ENCODE peak calls at places on chromosomes 13 and 19, in nine cellular contexts. H is AG10803, P is A549, U is astrocyte of the cerebellum, A is left ventricle myocardium inferior, O is progenitor cell of endocrine pancreas, K is GM06990, X is breast epithelium, J is mesothelial cell of epicardium. N is an unnamed sample.

GRCh38 chr19:5677156-5677555 is 3.2 kb downstream of the MICOS13 start:
- DNase-seq in H (no peak), P (no peak), U (no peak), A (no peak), O (no peak), K (no peak), X (no peak), J (no peak), N (no peak)

GRCh38 chr19:4538601-4538954 is 1.3 kb downstream of the LRG1 start:
- DNase-seq in H (no peak), P (no peak), U (no peak), A (no peak), O (no peak), K (no peak), X (no peak), J (no peak), N (no peak)

GRCh38 chr19:14369399-14370168 is 11.7 kb upstream of the ADGRE5 start:
- DNase-seq in H (peak), P (no peak), U (peak), A (no peak), O (no peak), K (peak), X (peak), J (no peak), N (peak)

GRCh38 chr19:5805465-5806132 is 732 bp downstream of the NRTN start:
- DNase-seq in H (peak), P (peak), U (no peak), A (peak), O (peak), K (no peak), X (peak), J (peak), N (peak)

GRCh38 chr13:50589139-50589538 is 254.4 kb downstream of the DLEU7 start:
- DNase-seq in H (peak), P (no peak), U (peak), A (no peak), O (no peak), K (no peak), X (no peak), J (no peak), N (no peak)

GRCh38 chr13:25249001-25249543 is 38.2 kb downstream of the MTMR6 start:
- DNase-seq in H (peak), P (peak), U (peak), A (no peak), O (no peak), K (no peak), X (no peak), J (no peak), N (peak)

GRCh38 chr13:40801255-40802217 is 12.1 kb downstream of the SLC25A15 start:
- DNase-seq in H (no peak), P (no peak), U (no peak), A (no peak), O (no peak), K (no peak), X (no peak), J (no peak), N (no peak)

GRCh38 chr13:76972430-76972829 is 19.5 kb upstream of the CLN5 start:
- DNase-seq in H (no peak), P (no peak), U (peak), A (no peak), O (no peak), K (no peak), X (no peak), J (no peak), N (no peak)

GRCh38 chr19:34838753-34839431 is 65.9 kb upstream of the ZNF599 start:
- DNase-seq in H (peak), P (peak), U (no peak), A (no peak), O (peak), K (no peak), X (no peak), J (no peak), N (no peak)

GRCh38 chr13:35857769-35858168 is 273.4 kb downstream of the DCLK1 start:
- DNase-seq in H (peak), P (no peak), U (no peak), A (no peak), O (no peak), K (no peak), X (no peak), J (no peak), N (no peak)

GRCh38 chr19:54096642-54097106 is 3.9 kb downstream of the OSCAR start:
- DNase-seq in H (peak), P (peak), U (no peak), A (no peak), O (no peak), K (no peak), X (no peak), J (no peak), N (peak)

GRCh38 chr19:30671622-30672051 is 299.5 kb downstream of the ZNF536 start:
- DNase-seq in H (peak), P (no peak), U (no peak), A (peak), O (no peak), K (no peak), X (no peak), J (no peak), N (no peak)

GRCh38 chr19:38691938-38692457 is 44.5 kb downstream of the ACTN4 start:
- DNase-seq in H (peak), P (peak), U (peak), A (no peak), O (no peak), K (no peak), X (peak), J (no peak), N (no peak)

GRCh38 chr19:8835446-8835845 is 3.3 kb downstream of the MBD3L1 start:
- DNase-seq in H (no peak), P (no peak), U (no peak), A (no peak), O (no peak), K (no peak), X (no peak), J (no peak), N (no peak)

GRCh38 chr19:8832132-8833021 is at the start of the genes MBD3L1 and ZNF558:
- DNase-seq in H (peak), P (peak), U (peak), A (peak), O (peak), K (peak), X (peak), J (peak), N (peak)

GRCh38 chr19:8831373-8831772 is 731 bp downstream of the ZNF558 start:
- DNase-seq in H (no peak), P (no peak), U (no peak), A (no peak), O (no peak), K (no peak), X (no peak), J (no peak), N (no peak)

GRCh38 chr19:8831832-8832131 is 322 bp downstream of the ZNF558 start:
- DNase-seq in H (no peak), P (no peak), U (no peak), A (no peak), O (no peak), K (no peak), X (no peak), J (peak), N (no peak)

GRCh38 chr19:8835877-8836276 is 3.7 kb downstream of the MBD3L1 start:
- DNase-seq in H (no peak), P (no peak), U (no peak), A (no peak), O (no peak), K (no peak), X (no peak), J (no peak), N (no peak)
- TF ChIP-seq CTCF in H (no peak), P (no peak), U (no peak), A (no peak), O (no peak), K (no peak), X (no peak), J (no peak), N (no peak)

DNA sequence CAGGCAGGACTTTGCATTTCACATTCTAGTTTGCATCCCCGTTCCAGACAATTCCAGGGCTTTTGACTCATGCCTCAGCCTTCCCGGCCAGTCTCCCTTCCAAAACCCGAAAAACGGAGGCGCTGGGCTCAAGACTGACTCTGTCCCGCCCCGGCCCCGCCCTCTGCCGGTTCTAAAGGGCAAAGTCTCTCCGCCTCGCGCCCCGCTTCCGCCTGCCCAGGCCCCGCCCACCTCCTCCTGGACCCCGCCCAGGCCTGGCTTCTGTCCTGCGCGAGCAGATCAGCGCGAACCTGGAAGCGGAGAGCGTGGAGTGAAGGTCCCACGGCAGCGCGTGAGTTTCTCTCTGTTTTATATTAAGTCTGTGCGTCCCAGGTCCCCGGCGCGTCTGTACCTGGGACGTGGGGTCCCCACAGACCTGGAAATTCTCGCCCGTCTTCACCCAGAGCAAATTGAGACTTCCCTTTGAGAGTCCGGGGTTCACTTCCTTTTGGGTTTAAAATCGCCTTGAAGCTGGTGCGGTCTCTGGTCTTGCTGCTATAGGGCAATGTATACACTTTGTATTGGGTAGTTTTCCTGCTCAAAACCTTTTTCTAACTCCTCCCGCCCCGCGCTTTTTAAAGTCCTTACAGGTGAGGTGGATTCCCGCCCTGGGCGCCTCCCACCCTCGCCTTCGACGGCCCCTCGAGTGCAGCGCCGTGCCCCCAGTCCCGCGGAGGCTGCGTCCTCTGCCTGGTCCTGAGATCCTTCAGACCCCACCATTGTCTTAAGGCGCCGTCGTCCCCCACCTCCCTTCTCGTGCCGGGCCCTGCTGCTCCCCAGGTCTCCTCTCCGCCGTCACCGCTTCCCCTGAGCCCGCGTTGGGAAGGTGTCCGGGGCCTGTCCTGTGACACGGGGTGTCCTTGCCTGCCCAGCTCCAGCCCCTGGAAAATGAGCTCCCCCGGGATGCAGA is 31.2 kb downstream of the ZNF701 start:
- DNase-seq in H (peak), P (no peak), U (peak), A (peak), O (peak), K (peak), X (peak), J (peak), N (peak)
- TF ChIP-seq CTCF in H (peak), P (no peak), U (peak), A (peak), O (peak), K (peak), X (peak), J (peak), N (peak)

GRCh38 chr19:41998246-41999020 is 4.4 kb upstream of the ATP1A3 start:
- DNase-seq in H (peak), P (peak), U (no peak), A (peak), O (peak), K (peak), X (no peak), J (no peak), N (peak)
- TF ChIP-seq CTCF in H (peak), P (peak), U (peak), A (peak), O (peak), K (peak), X (no peak), J (peak), N (peak)

GRCh38 chr19:33714149-33714548 is 82.5 kb upstream of the KCTD15 start:
- DNase-seq in H (no peak), P (no peak), U (no peak), A (no peak), O (no peak), K (no peak), X (no peak), J (no peak), N (no peak)

GRCh38 chr19:33712268-33712667 is 84.4 kb upstream of the KCTD15 start:
- DNase-seq in H (no peak), P (no peak), U (no peak), A (no peak), O (no peak), K (no peak), X (no peak), J (no peak), N (no peak)

GRCh38 chr19:33717878-33718277 is 78.8 kb upstream of the KCTD15 start:
- DNase-seq in H (no peak), P (no peak), U (no peak), A (no peak), O (no peak), K (no peak), X (no peak), J (no peak), N (no peak)

GRCh38 chr19:33713194-33713593 is 83.5 kb upstream of the KCTD15 start:
- DNase-seq in H (no peak), P (no peak), U (no peak), A (no peak), O (no peak), K (no peak), X (no peak), J (no peak), N (no peak)

DNA sequence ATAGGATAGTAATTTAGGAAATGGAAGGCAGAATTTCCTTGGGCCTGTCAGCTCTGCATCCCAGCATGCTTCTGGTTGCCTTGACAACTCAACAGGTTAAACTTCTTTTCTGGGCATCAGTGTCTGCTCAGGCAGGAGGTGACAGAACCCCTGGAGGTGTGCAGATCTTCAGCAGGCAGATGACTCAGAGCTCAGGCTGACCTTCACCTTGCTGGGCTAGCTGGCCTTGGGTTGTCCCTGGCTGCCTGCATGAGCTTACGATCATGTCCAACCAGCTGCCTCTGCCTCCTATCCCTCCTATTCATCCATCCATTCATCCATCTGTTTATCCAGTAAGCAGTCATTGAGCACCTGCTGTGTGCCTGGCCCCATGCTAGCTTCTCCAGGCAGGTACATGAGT is 81.2 kb upstream of the KCTD15 start:
- DNase-seq in H (no peak), P (no peak), U (no peak), A (no peak), O (no peak), K (no peak), X (no peak), J (no peak), N (no peak)
- TF ChIP-seq CTCF in H (no peak), P (no peak), U (no peak), A (no peak), O (no peak), K (no peak), X (no peak), J (no peak), N (no peak)

DNA sequence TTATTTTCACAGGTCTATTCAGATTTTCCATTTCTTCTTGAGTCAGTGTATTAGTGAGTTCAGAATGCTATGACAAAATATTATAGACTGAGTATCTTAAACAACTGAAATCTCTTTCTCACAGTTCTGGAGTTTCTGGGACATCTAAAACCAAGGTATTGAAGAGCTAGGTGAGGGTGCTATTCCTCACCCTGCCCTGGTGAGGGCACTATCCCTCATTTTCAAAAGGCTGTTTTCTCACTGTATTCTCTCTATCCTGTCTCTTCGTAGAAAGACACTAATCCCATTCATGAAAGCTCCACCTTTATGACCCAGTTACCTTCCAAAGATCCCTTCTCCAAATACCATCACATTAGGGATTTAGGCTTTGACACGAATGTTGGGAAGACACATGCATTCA is 1617.1 kb downstream of the PCDH9 start:
- DNase-seq in H (no peak), P (peak), U (no peak), A (no peak), O (no peak), K (no peak), X (no peak), J (no peak), N (no peak)
- TF ChIP-seq CTCF in H (no peak), P (no peak), U (no peak), A (no peak), O (peak), K (no peak), X (no peak), J (no peak), N (no peak)

GRCh38 chr19:55112781-55113569 is 4.5 kb downstream of the PPP1R12C start:
- DNase-seq in H (no peak), P (no peak), U (no peak), A (no peak), O (no peak), K (no peak), X (no peak), J (no peak), N (peak)
- TF ChIP-seq CTCF in H (no peak), P (no peak), U (no peak), A (peak), O (no peak), K (peak), X (no peak), J (no peak), N (no peak)

GRCh38 chr19:2333807-2334211 is 5.3 kb downstream of the SPPL2B start:
- DNase-seq in H (no peak), P (no peak), U (no peak), A (no peak), O (no peak), K (no peak), X (no peak), J (no peak), N (no peak)
- TF ChIP-seq CTCF in H (no peak), P (no peak), U (no peak), A (no peak), O (no peak), K (no peak), X (no peak), J (no peak), N (no peak)

GRCh38 chr13:42259515-42259914 is 12.4 kb upstream of the AKAP11 start:
- DNase-seq in H (no peak), P (no peak), U (no peak), A (no peak), O (no peak), K (no peak), X (no peak), J (no peak), N (no peak)
- TF ChIP-seq CTCF in H (no peak), P (no peak), U (no peak), A (no peak), O (no peak), K (no peak), X (no peak), J (no peak), N (no peak)

GRCh38 chr19:45406165-45406956 is at the start of gene POLR1G:
- DNase-seq in H (peak), P (peak), U (peak), A (peak), O (peak), K (peak), X (peak), J (no peak), N (peak)
- TF ChIP-seq CTCF in H (no peak), P (no peak), U (no peak), A (no peak), O (no peak), K (no peak), X (peak), J (no peak), N (no peak)

GRCh38 chr19:17473041-17473440 is 2.7 kb downstream of the SLC27A1 start:
- DNase-seq in H (peak), P (peak), U (peak), A (no peak), O (no peak), K (no peak), X (no peak), J (no peak), N (no peak)
- TF ChIP-seq CTCF in H (no peak), P (no peak), U (no peak), A (no peak), O (no peak), K (no peak), X (no peak), J (no peak), N (no peak)